ENCODE peak calls at places on chromosomes 5 and 9, in four cellular contexts. E is neuronal stem cell, N is IMR-90, T is H1. X is an unnamed sample. For H3K36me3, the result is how much of the 10 kb centered on the place peaks cover.

GRCh38 chr5:115387816-115388215 is 91.4 kb upstream of the CCDC112 start:
- DNase-seq in E (no peak), N (no peak), T (no peak), X (no peak)

GRCh38 chr5:172451771-172452197 is 2.5 kb downstream of the SH3PXD2B start:
- DNase-seq in E (no peak), N (peak), T (no peak), X (peak)

GRCh38 chr5:105506692-105507277 is 1944.2 kb upstream of the NUDT12 start:
- DNase-seq in E (no peak), N (peak), T (no peak), X (peak)

GRCh38 chr5:39948867-39949468 is 524.2 kb upstream of the DAB2 start:
- DNase-seq in E (peak), N (peak), T (no peak), X (peak)

GRCh38 chr5:36756848-36757247 is 119.7 kb upstream of the NIPBL start:
- DNase-seq in E (no peak), N (no peak), T (no peak), X (no peak)

GRCh38 chr5:178121450-178122276 is 8.3 kb downstream of the N4BP3 start:
- DNase-seq in E (no peak), N (no peak), T (no peak), X (no peak)

GRCh38 chr9:38234479-38234878 is 158.0 kb upstream of the ALDH1B1 start:
- DNase-seq in E (no peak), N (no peak), T (no peak), X (no peak)

GRCh38 chr5:74595143-74595915 is 45.2 kb downstream of the ENC1 start:
- DNase-seq in E (no peak), N (peak), T (no peak), X (peak)

DNA sequence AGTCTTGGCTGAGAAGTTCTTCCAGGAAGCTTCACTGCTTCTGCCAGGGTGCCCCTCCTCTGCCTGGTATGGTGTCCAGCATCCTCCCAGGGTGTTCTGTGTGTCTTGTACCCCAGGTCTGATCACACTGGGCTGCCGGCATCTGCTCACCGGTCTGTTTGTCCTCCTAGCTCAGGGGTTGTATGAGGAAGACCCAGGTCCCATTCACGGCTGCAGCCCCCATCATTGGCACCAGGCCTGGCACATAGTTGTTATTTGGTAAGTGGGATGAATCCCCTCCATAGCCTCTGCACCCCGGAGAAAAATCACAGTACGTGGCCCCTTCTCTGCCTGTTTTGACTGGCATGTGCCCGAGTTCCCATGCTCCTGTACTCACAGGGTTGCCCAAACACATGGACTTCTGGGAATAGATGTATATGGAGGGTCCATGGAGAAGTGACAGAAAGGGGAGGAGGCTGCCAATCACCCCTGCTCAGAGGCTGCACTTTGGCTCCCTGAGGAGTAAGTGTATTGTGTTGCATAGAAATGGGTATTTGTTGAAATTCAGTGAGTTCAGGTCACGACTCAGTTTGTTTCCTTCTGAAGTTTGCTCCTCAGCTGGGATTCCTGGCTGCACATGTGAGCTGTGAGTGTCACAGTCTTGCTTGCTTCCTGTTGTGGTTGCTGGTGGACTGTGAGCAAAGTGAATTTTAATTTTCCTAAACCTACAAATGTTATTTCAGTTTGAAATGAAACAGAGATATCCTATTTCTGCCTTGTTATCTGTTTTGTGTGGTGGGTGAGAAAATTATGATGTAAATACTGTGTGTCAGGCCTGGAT is 96.2 kb downstream of the HSPA4 start:
- DNase-seq in E (no peak), N (no peak), T (no peak), X (no peak)
- H3K36me3 ChIP-seq in E (under half), N (under half), T (under half), X (under half)

GRCh38 chr5:136090319-136090718 is 42.3 kb upstream of the SMAD5 start:
- DNase-seq in E (no peak), N (no peak), T (no peak), X (no peak)

GRCh38 chr5:136086776-136087566 is 45.7 kb upstream of the SMAD5 start:
- DNase-seq in E (no peak), N (no peak), T (no peak), X (no peak)

GRCh38 chr5:136089804-136090203 is 42.8 kb upstream of the SMAD5 start:
- DNase-seq in E (no peak), N (no peak), T (no peak), X (no peak)

GRCh38 chr5:136084698-136085097 is 47.9 kb upstream of the SMAD5 start:
- DNase-seq in E (no peak), N (no peak), T (no peak), X (no peak)

GRCh38 chr5:136087961-136088871 is 44.4 kb upstream of the SMAD5 start:
- DNase-seq in E (no peak), N (peak), T (peak), X (no peak)
- H3K23ac ChIP-seq in E (no peak), N (no peak), T (no peak), X (no peak)

DNA sequence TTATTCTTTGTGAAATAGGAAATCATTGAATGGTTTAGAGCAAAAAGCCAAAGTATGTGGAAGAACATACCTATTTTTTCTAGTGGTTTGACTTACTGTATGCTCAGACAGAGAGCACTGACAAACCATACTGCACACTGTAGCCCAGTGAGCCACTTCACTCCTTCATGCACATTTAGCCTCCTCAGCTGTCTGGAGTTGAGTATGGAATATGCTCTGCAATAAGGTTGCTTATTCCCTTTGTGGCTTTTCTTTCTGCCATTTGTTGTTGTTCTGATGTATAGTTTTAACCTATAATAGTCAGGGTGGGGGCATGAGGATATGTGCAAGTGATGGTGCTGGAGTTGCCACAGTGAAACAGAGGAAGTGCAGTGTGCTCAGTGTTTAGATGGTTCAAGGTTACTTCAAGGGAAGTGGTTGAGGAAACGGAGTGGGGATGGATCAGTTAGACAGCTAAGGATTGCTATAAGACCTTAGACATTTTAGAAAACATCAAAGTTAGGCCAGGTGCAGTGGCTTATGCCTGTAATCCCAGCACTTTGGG is 100.7 kb downstream of the CDC42SE2 start:
- DNase-seq in E (no peak), N (no peak), T (no peak), X (no peak)
- H3K36me3 ChIP-seq in E (under half), N (under half), T (under half), X (under half)

GRCh38 chr9:127520941-127521918 is 69.9 kb downstream of the LRSAM1 start:
- DNase-seq in E (no peak), N (peak), T (no peak), X (peak)

GRCh38 chr9:127519301-127520166 is 68.2 kb downstream of the LRSAM1 start:
- DNase-seq in E (no peak), N (peak), T (no peak), X (peak)

GRCh38 chr9:127523312-127523851 is 72.1 kb downstream of the LRSAM1 start:
- DNase-seq in E (no peak), N (peak), T (peak), X (peak)

GRCh38 chr9:127522727-127523126 is 71.4 kb downstream of the LRSAM1 start:
- DNase-seq in E (no peak), N (no peak), T (no peak), X (no peak)

GRCh38 chr9:127521919-127522304 is 70.6 kb downstream of the LRSAM1 start:
- DNase-seq in E (no peak), N (no peak), T (no peak), X (no peak)
- H3K23ac ChIP-seq in E (peak), N (peak), T (no peak), X (no peak)

DNA sequence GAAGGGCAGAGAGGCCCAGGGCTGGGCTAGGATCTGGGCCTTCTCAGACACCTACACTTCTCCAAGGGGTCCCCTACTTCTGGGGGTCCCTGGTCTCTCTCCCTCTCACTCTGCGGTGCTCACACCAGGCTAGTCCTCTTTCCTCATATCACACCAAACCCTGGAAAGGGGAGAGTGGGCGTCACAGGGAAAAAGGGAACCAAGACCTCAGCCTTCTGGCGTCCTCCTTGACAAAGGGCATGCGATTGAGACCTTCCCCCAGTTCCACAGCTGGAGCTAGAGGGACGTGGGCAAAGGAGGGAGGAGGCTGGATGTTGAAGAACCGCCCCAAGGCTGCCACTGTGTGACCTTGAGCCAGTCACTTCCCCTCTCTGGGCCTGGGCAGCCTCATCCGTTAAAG is 18.5 kb upstream of the TOR2A start:
- DNase-seq in E (no peak), N (no peak), T (no peak), X (no peak)
- H3K36me3 ChIP-seq in E (under half), N (under half), T (under half), X (under half)

GRCh38 chr9:32783168-32783891 is at the start of gene TMEM215:
- DNase-seq in E (peak), N (no peak), T (peak), X (peak)
- H3K23ac ChIP-seq in E (peak), N (no peak), T (no peak), X (no peak)

GRCh38 chr5:150694638-150695037 is 6.2 kb downstream of the RBM22 start:
- DNase-seq in E (no peak), N (peak), T (no peak), X (no peak)

GRCh38 chr5:150692276-150692675 is 8.6 kb downstream of the RBM22 start:
- DNase-seq in E (no peak), N (no peak), T (no peak), X (no peak)
- H3K36me3 ChIP-seq in E (half or more), N (under half), T (half or more), X (under half)

DNA sequence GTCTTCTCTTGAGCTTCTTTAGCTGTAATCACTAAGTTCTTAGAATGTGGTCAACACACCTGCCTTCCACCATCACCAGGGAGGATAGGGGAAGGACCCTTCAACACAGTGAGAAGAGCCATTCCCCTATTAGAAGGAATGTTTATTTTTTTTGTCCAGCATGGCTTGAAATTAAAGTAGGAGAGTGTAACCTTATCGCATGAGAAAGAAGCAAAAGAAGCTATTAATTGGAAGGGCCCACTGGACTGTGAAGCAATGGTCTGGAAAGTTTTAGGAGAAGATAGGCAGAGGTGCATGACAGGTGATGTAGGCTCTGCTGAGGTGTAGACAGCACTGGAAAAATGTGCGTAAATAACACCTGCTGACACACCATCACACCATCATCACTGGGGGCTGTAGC is 1525.9 kb downstream of the MAT2B start:
- DNase-seq in E (no peak), N (no peak), T (no peak), X (no peak)
- H3K23ac ChIP-seq in E (no peak), N (no peak), T (no peak), X (no peak)

GRCh38 chr9:36656842-36657241 is 84.1 kb downstream of the MELK start:
- DNase-seq in E (no peak), N (no peak), T (no peak), X (no peak)
- H3K36me3 ChIP-seq in E (half or more), N (under half), T (under half), X (under half)

X was measured in mesendoderm.